ENCODE peak calls at places on chromosomes 16 and 17, in seven cellular contexts. H, Y, F, E, V, C and B are unnamed samples.

GRCh38 chr16:86225905-86226371 is 284.4 kb upstream of the FOXF1 start:
- DNase-seq in E (peak), V (no peak), C (no peak), Y (no peak), H (peak), F (peak), B (no peak)

GRCh38 chr16:66619036-66619435 is 14.5 kb downstream of the CMTM3 start:
- DNase-seq in C (no peak), E (no peak), H (no peak), Y (no peak), V (no peak), F (no peak), B (no peak)

GRCh38 chr17:61452301-61453290 is at the start of gene TBX4:
- DNase-seq in E (no peak), C (no peak), Y (no peak), V (no peak), F (peak), H (no peak), B (no peak)

GRCh38 chr17:79231766-79232287 is 157.2 kb downstream of the ENGASE start:
- DNase-seq in F (no peak), V (no peak), Y (no peak), E (no peak), C (no peak), H (no peak), B (no peak)

GRCh38 chr17:50211249-50212120 is 10.1 kb upstream of the COL1A1 start:
- DNase-seq in E (no peak), V (no peak), C (peak), F (peak), Y (no peak), H (no peak), B (no peak)

GRCh38 chr17:2624292-2624731 is 30.9 kb downstream of the PAFAH1B1 start:
- DNase-seq in F (no peak), V (no peak), H (no peak), Y (no peak), E (no peak), C (no peak), B (no peak)

GRCh38 chr17:4004517-4005295 is 40.5 kb upstream of the ATP2A3 start:
- DNase-seq in C (peak), F (peak), Y (peak), V (no peak), H (no peak), E (peak), B (no peak)

GRCh38 chr17:2102931-2103398 is 48.1 kb downstream of the HIC1 start:
- DNase-seq in E (no peak), C (no peak), Y (no peak), F (peak), V (no peak), H (no peak), B (no peak)

GRCh38 chr17:68910256-68910705 is 44.9 kb downstream of the ABCA8 start:
- DNase-seq in E (no peak), Y (peak), F (peak), H (no peak), V (no peak), C (peak), B (no peak)

GRCh38 chr16:65672960-65673359 is 551.1 kb upstream of the CDH11 start:
- DNase-seq in Y (no peak), H (no peak), E (no peak), V (no peak), F (no peak), C (no peak), B (no peak)

GRCh38 chr17:36597229-36597628 is 4.2 kb upstream of the MRM1 start:
- DNase-seq in F (no peak), Y (no peak), C (no peak), E (no peak), H (no peak), V (no peak), B (no peak)

GRCh38 chr17:30599424-30600061 is 122.3 kb downstream of the GOSR1 start:
- DNase-seq in C (no peak), Y (no peak), V (no peak), E (no peak), H (no peak), F (no peak), B (no peak)

GRCh38 chr17:57372156-57372555 is 115.8 kb downstream of the MSI2 start:
- DNase-seq in F (no peak), Y (no peak), E (no peak), V (no peak), C (no peak), H (no peak), B (no peak)

GRCh38 chr16:53518550-53519416 is 15.8 kb upstream of the AKTIP start:
- DNase-seq in E (peak), C (no peak), F (no peak), Y (no peak), V (peak), H (no peak), B (peak)

GRCh38 chr17:45018514-45019176 is 32.8 kb downstream of the DCAKD start:
- DNase-seq in F (no peak), Y (no peak), E (no peak), H (no peak), V (no peak), C (peak), B (no peak)

GRCh38 chr17:7296189-7296861 is 1.9 kb upstream of the YBX2 start:
- DNase-seq in Y (peak), C (peak), H (peak), F (peak), E (peak), V (peak), B (no peak)

DNA sequence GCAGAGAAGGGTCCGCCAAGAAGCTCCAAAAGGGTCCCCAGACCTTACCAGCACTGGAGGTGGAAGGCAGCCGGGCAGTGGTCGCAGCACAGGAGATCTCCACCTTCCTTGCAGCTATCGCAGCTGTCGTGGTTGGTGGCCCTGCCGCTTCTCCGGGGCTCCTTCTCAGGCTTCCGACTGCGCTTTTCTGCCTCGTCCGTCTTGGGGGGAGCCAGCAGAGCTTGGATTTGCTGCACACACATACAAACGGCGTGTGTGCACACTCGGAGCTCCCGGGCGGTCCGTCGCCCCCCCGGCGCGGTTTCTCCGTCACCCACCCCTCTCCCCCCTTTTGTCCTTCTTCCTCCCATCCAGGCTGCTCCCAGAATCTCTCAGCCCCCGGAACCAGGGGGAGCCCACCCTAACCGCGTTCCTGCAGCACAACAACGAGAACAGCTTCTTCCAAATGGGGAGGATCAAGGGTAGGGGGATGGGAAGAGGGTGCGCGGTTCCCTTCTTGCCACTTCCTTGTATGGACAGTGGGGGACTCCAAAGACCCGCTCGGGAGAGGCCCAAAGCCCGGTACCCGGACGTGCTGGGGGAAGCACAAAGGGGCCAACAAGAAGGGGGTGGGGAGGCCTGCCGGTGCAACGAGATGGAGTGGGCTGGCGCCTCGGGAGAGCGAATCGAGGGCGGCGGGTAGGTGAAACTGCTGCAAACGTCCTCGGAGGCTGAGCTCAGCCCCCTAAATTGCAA is 1.1 kb downstream of the PHF12 start:
- DNase-seq in V (peak), E (peak), F (peak), Y (peak), H (peak), C (peak), B (no peak)
- TF ChIP-seq POLR2A in V (no peak), E (no peak), F (no peak), Y (no peak), H (no peak), C (no peak), B (no peak)

GRCh38 chr16:84303023-84303422 is 8.3 kb downstream of the WFDC1 start:
- DNase-seq in C (no peak), Y (no peak), H (no peak), F (peak), V (no peak), E (no peak), B (no peak)

GRCh38 chr16:84303516-84303915 is 8.8 kb downstream of the WFDC1 start:
- DNase-seq in H (no peak), V (no peak), F (no peak), E (no peak), Y (no peak), C (no peak), B (no peak)

GRCh38 chr16:84299734-84300440 is 5.2 kb downstream of the WFDC1 start:
- DNase-seq in Y (peak), F (peak), H (no peak), C (no peak), E (no peak), V (no peak), B (no peak)

GRCh38 chr16:84298376-84298899 is 3.8 kb downstream of the WFDC1 start:
- DNase-seq in C (no peak), E (no peak), Y (no peak), H (no peak), V (no peak), F (peak), B (no peak)

DNA sequence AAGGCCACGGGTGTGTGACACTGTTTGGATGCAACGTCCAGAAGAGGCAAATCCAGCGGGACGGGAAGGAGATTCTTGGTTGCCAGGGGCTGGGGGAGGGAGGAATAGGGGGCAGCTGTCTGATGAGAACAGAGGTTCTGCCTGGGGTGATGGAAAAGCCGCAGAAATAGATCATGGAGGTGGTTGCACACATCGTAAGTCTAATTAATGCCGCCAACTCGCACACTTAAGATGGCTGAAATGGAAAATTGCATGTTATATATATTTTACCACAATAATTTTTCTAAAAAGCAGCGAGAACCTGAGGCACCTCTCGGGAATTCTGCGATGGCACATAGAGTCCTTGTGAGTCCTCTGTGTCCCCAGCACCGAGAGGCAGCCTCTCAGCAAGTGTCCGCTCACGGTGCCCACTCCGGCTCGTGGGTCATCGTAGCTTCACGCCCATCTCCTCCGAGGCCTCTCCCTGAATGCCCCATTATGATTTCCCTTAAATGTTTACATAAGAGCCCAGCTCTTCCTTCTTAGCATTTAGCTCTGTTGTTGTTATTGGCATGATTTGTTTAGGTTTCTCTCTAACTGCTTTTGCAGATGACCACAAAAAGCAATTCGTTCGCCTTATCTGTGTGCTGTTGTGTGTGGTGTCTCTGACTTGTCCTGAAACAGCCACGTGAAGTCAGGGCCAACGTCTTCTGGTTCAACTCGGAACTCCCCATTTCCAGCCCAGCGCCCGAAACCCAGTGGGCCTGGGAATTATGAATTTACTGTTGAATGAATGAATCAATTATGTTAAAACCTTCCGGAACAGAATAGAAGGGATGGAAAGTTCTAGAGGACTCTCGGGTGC is 7.7 kb downstream of the WFDC1 start:
- DNase-seq in Y (no peak), V (no peak), C (no peak), F (no peak), E (no peak), H (no peak), B (no peak)
- TF ChIP-seq CTCF in Y (no peak), V (no peak), C (no peak), F (no peak), E (no peak), H (no peak), B (no peak)

DNA sequence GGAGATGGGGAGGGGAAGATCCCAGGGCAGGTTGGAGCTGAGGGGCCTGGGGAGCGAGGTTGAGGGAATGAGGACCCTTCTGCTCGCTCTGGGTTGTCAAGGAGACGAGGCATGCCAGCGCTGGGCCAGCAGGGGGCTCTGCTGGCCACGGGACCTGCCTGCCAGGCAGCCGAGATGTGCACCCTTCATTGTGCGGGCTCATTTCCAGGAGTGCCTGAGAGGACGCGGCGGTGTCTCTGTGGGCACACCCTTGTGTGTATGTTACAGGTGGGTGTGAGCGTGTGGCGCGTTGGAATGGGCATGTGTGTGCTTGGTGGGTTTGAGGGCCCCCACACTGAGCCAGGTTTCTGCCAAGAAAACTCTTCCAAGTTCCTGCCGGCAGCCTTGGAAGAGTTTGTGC is 15.9 kb downstream of the ARHGAP23 start:
- DNase-seq in F (peak), C (peak), E (peak), V (peak), Y (peak), H (no peak), B (no peak)
- H3K27ac ChIP-seq in F (peak), C (no peak), E (no peak), V (no peak), Y (no peak), H (no peak), B (peak)

DNA sequence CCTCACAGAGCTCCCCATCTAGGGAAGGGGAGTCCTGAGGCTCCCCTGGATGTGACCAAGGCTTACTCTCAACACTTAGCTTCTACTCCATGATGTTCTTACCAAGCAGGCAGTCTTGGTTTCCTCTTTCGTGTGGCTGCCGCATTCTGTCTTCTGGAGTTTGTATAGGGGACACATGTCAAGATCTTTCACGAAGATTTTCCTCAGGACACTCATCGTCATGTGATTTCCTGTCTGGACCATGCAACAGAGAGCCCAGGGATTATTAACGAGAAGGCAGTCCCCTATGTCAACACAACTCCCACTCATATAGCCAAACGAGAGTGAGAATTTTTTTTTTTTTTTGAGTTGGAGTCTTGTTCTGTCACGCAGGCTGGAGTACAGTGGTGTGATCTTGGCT is 10.3 kb downstream of the PRSS54 start:
- DNase-seq in E (no peak), H (no peak), V (no peak), Y (no peak), F (no peak), C (no peak), B (no peak)
- TF ChIP-seq POLR2A in E (no peak), H (no peak), V (no peak), Y (no peak), F (no peak), C (no peak), B (no peak)